ENCODE peak calls at places on chromosomes 3 and 15, in eight cellular contexts. One of them, this sample, is unnamed.

GRCh38 chr15:40567111-40567510 is 2.0 kb upstream of the RPUSD2 start:
- DNase-seq in EH: peak; percentile 20
- DNase-seq in adrenal gland: no peak
- DNase-seq in upper lobe of left lung: no peak
- DNase-seq in stimulated activated CD4-positive, alpha-beta T cell treated with anti-CD3 and anti-CD28 coated beads, TNF-alpha, amount 100 ng/mL, for 1 hour: no peak
- DNase-seq in CD8-positive, alpha-beta T cell: no peak
- DNase-seq in iPS-NIHi11: no peak
- DNase-seq in psoas muscle: no peak
- DNase-seq in this sample: peak; percentile 1

GRCh38 chr15:38035701-38036100 is 101.3 kb downstream of the TMCO5A start:
- DNase-seq in adrenal gland: no peak
- DNase-seq in EH: peak; percentile 50
- DNase-seq in psoas muscle: no peak
- DNase-seq in CD8-positive, alpha-beta T cell: no peak
- DNase-seq in stimulated activated CD4-positive, alpha-beta T cell treated with anti-CD3 and anti-CD28 coated beads, TNF-alpha, amount 100 ng/mL, for 1 hour: no peak
- DNase-seq in iPS-NIHi11: no peak
- DNase-seq in upper lobe of left lung: no peak
- DNase-seq in this sample: no peak

GRCh38 chr15:47987908-47988532 is 132.8 kb upstream of the SLC24A5 start:
- DNase-seq in upper lobe of left lung: no peak
- DNase-seq in adrenal gland: peak; percentile 29
- DNase-seq in stimulated activated CD4-positive, alpha-beta T cell treated with anti-CD3 and anti-CD28 coated beads, TNF-alpha, amount 100 ng/mL, for 1 hour: no peak
- DNase-seq in CD8-positive, alpha-beta T cell: no peak
- DNase-seq in EH: peak; percentile 64
- DNase-seq in psoas muscle: no peak
- DNase-seq in iPS-NIHi11: peak; percentile 50
- DNase-seq in this sample: peak; percentile 17

GRCh38 chr3:107680698-107681097 is 157.9 kb downstream of the BBX start:
- DNase-seq in stimulated activated CD4-positive, alpha-beta T cell treated with anti-CD3 and anti-CD28 coated beads, TNF-alpha, amount 100 ng/mL, for 1 hour: no peak
- DNase-seq in psoas muscle: no peak
- DNase-seq in EH: peak; percentile 61
- DNase-seq in adrenal gland: no peak
- DNase-seq in CD8-positive, alpha-beta T cell: no peak
- DNase-seq in upper lobe of left lung: no peak
- DNase-seq in iPS-NIHi11: no peak
- DNase-seq in this sample: no peak

GRCh38 chr3:157499342-157499963 is 3.8 kb downstream of the VEPH1 start:
- DNase-seq in EH: no peak
- DNase-seq in iPS-NIHi11: peak; percentile 79
- DNase-seq in stimulated activated CD4-positive, alpha-beta T cell treated with anti-CD3 and anti-CD28 coated beads, TNF-alpha, amount 100 ng/mL, for 1 hour: no peak
- DNase-seq in CD8-positive, alpha-beta T cell: no peak
- DNase-seq in psoas muscle: peak; percentile 14
- DNase-seq in upper lobe of left lung: peak; percentile 84
- DNase-seq in adrenal gland: no peak
- DNase-seq in this sample: no peak

GRCh38 chr3:139893264-139893962 is 41.6 kb upstream of the CLSTN2 start:
- DNase-seq in adrenal gland: no peak
- DNase-seq in upper lobe of left lung: no peak
- DNase-seq in psoas muscle: peak; percentile 16
- DNase-seq in CD8-positive, alpha-beta T cell: no peak
- DNase-seq in EH: no peak
- DNase-seq in iPS-NIHi11: no peak
- DNase-seq in stimulated activated CD4-positive, alpha-beta T cell treated with anti-CD3 and anti-CD28 coated beads, TNF-alpha, amount 100 ng/mL, for 1 hour: no peak
- DNase-seq in this sample: peak; percentile 39

GRCh38 chr3:188469228-188469885 is 315.4 kb downstream of the LPP start:
- DNase-seq in upper lobe of left lung: no peak
- DNase-seq in adrenal gland: no peak
- DNase-seq in CD8-positive, alpha-beta T cell: no peak
- DNase-seq in stimulated activated CD4-positive, alpha-beta T cell treated with anti-CD3 and anti-CD28 coated beads, TNF-alpha, amount 100 ng/mL, for 1 hour: no peak
- DNase-seq in iPS-NIHi11: no peak
- DNase-seq in EH: peak; percentile 33
- DNase-seq in psoas muscle: no peak
- DNase-seq in this sample: no peak

GRCh38 chr3:90145094-90145810 is 1037.8 kb downstream of the EPHA3 start:
- DNase-seq in iPS-NIHi11: no peak
- DNase-seq in adrenal gland: no peak
- DNase-seq in CD8-positive, alpha-beta T cell: no peak
- DNase-seq in EH: no peak
- DNase-seq in psoas muscle: no peak
- DNase-seq in upper lobe of left lung: no peak
- DNase-seq in stimulated activated CD4-positive, alpha-beta T cell treated with anti-CD3 and anti-CD28 coated beads, TNF-alpha, amount 100 ng/mL, for 1 hour: no peak
- DNase-seq in this sample: no peak

GRCh38 chr3:179460260-179460659 is 9.0 kb upstream of the GNB4 start:
- DNase-seq in EH: no peak
- DNase-seq in stimulated activated CD4-positive, alpha-beta T cell treated with anti-CD3 and anti-CD28 coated beads, TNF-alpha, amount 100 ng/mL, for 1 hour: no peak
- DNase-seq in upper lobe of left lung: no peak
- DNase-seq in adrenal gland: no peak
- DNase-seq in iPS-NIHi11: no peak
- DNase-seq in psoas muscle: no peak
- DNase-seq in CD8-positive, alpha-beta T cell: no peak
- DNase-seq in this sample: no peak

GRCh38 chr3:126287536-126288181 is 69.5 kb downstream of the KLF15 start:
- DNase-seq in upper lobe of left lung: peak; percentile 80
- DNase-seq in EH: peak; percentile 69
- DNase-seq in adrenal gland: peak; percentile 37
- DNase-seq in iPS-NIHi11: peak; percentile 78
- DNase-seq in psoas muscle: peak; percentile 67
- DNase-seq in CD8-positive, alpha-beta T cell: no peak
- DNase-seq in stimulated activated CD4-positive, alpha-beta T cell treated with anti-CD3 and anti-CD28 coated beads, TNF-alpha, amount 100 ng/mL, for 1 hour: no peak
- DNase-seq in this sample: peak; percentile 67

GRCh38 chr3:12473503-12473902 is 10.8 kb upstream of the TSEN2 start:
- DNase-seq in psoas muscle: no peak
- DNase-seq in iPS-NIHi11: no peak
- DNase-seq in EH: peak; percentile 42
- DNase-seq in CD8-positive, alpha-beta T cell: no peak
- DNase-seq in upper lobe of left lung: no peak
- DNase-seq in adrenal gland: no peak
- DNase-seq in stimulated activated CD4-positive, alpha-beta T cell treated with anti-CD3 and anti-CD28 coated beads, TNF-alpha, amount 100 ng/mL, for 1 hour: no peak
- DNase-seq in this sample: no peak

GRCh38 chr3:185824467-185825378 is at the start of gene IGF2BP2:
- DNase-seq in stimulated activated CD4-positive, alpha-beta T cell treated with anti-CD3 and anti-CD28 coated beads, TNF-alpha, amount 100 ng/mL, for 1 hour: peak; percentile 16
- DNase-seq in iPS-NIHi11: peak; percentile 84
- DNase-seq in psoas muscle: peak; percentile 54
- DNase-seq in CD8-positive, alpha-beta T cell: peak; percentile 36
- DNase-seq in adrenal gland: peak; percentile 82
- DNase-seq in EH: peak; percentile 88
- DNase-seq in upper lobe of left lung: peak; percentile 83
- DNase-seq in this sample: peak; percentile 59

GRCh38 chr3:49772703-49773102 is 13.6 kb downstream of the IP6K1 start:
- DNase-seq in iPS-NIHi11: no peak
- DNase-seq in EH: no peak
- DNase-seq in upper lobe of left lung: no peak
- DNase-seq in stimulated activated CD4-positive, alpha-beta T cell treated with anti-CD3 and anti-CD28 coated beads, TNF-alpha, amount 100 ng/mL, for 1 hour: no peak
- DNase-seq in psoas muscle: no peak
- DNase-seq in adrenal gland: no peak
- DNase-seq in CD8-positive, alpha-beta T cell: no peak
- DNase-seq in this sample: no peak

GRCh38 chr3:42476225-42477160 is 25.9 kb upstream of the VIPR1 start:
- DNase-seq in adrenal gland: no peak
- DNase-seq in psoas muscle: no peak
- DNase-seq in upper lobe of left lung: peak; percentile 95
- DNase-seq in stimulated activated CD4-positive, alpha-beta T cell treated with anti-CD3 and anti-CD28 coated beads, TNF-alpha, amount 100 ng/mL, for 1 hour: no peak
- DNase-seq in CD8-positive, alpha-beta T cell: no peak
- DNase-seq in iPS-NIHi11: peak; percentile 60
- DNase-seq in EH: peak; percentile 11
- DNase-seq in this sample: peak; percentile 55

GRCh38 chr3:126472277-126473006 is 3.2 kb downstream of the ZXDC start:
- DNase-seq in stimulated activated CD4-positive, alpha-beta T cell treated with anti-CD3 and anti-CD28 coated beads, TNF-alpha, amount 100 ng/mL, for 1 hour: no peak
- DNase-seq in upper lobe of left lung: peak; percentile 93
- DNase-seq in EH: peak; percentile 91
- DNase-seq in psoas muscle: peak; percentile 84
- DNase-seq in adrenal gland: peak; percentile 53
- DNase-seq in iPS-NIHi11: no peak
- DNase-seq in CD8-positive, alpha-beta T cell: no peak
- DNase-seq in this sample: peak; percentile 72

GRCh38 chr3:66997560-66998074 is 490 bp upstream of the KBTBD8 start:
- DNase-seq in adrenal gland: no peak
- DNase-seq in EH: peak; percentile 74
- DNase-seq in upper lobe of left lung: no peak
- DNase-seq in psoas muscle: peak; percentile 9
- DNase-seq in stimulated activated CD4-positive, alpha-beta T cell treated with anti-CD3 and anti-CD28 coated beads, TNF-alpha, amount 100 ng/mL, for 1 hour: no peak
- DNase-seq in CD8-positive, alpha-beta T cell: peak; percentile 5
- DNase-seq in iPS-NIHi11: no peak
- DNase-seq in this sample: no peak

GRCh38 chr3:194469977-194470376 is 16.8 kb downstream of the ATP13A3 start:
- DNase-seq in iPS-NIHi11: no peak
- DNase-seq in EH: no peak
- DNase-seq in stimulated activated CD4-positive, alpha-beta T cell treated with anti-CD3 and anti-CD28 coated beads, TNF-alpha, amount 100 ng/mL, for 1 hour: no peak
- DNase-seq in psoas muscle: no peak
- DNase-seq in adrenal gland: no peak
- DNase-seq in CD8-positive, alpha-beta T cell: no peak
- DNase-seq in upper lobe of left lung: no peak
- DNase-seq in this sample: no peak

GRCh38 chr15:39084683-39085530 is 496.0 kb upstream of the THBS1 start:
- DNase-seq in EH: peak; percentile 87
- DNase-seq in upper lobe of left lung: no peak
- DNase-seq in psoas muscle: no peak
- DNase-seq in iPS-NIHi11: no peak
- DNase-seq in adrenal gland: no peak
- DNase-seq in stimulated activated CD4-positive, alpha-beta T cell treated with anti-CD3 and anti-CD28 coated beads, TNF-alpha, amount 100 ng/mL, for 1 hour: no peak
- DNase-seq in CD8-positive, alpha-beta T cell: no peak
- DNase-seq in this sample: no peak

GRCh38 chr3:8239095-8239494 is 262.5 kb upstream of the LMCD1 start:
- DNase-seq in iPS-NIHi11: no peak
- DNase-seq in stimulated activated CD4-positive, alpha-beta T cell treated with anti-CD3 and anti-CD28 coated beads, TNF-alpha, amount 100 ng/mL, for 1 hour: no peak
- DNase-seq in CD8-positive, alpha-beta T cell: no peak
- DNase-seq in upper lobe of left lung: no peak
- DNase-seq in psoas muscle: no peak
- DNase-seq in EH: no peak
- DNase-seq in adrenal gland: no peak
- DNase-seq in this sample: no peak

GRCh38 chr3:147411235-147411607 is 2.1 kb downstream of the ZIC1 start:
- DNase-seq in iPS-NIHi11: no peak
- DNase-seq in EH: peak; percentile 65
- DNase-seq in adrenal gland: no peak
- DNase-seq in psoas muscle: no peak
- DNase-seq in stimulated activated CD4-positive, alpha-beta T cell treated with anti-CD3 and anti-CD28 coated beads, TNF-alpha, amount 100 ng/mL, for 1 hour: no peak
- DNase-seq in CD8-positive, alpha-beta T cell: no peak
- DNase-seq in upper lobe of left lung: no peak
- DNase-seq in this sample: no peak

GRCh38 chr3:14440531-14441239 is 38.3 kb downstream of the SLC6A6 start:
- DNase-seq in CD8-positive, alpha-beta T cell: no peak
- DNase-seq in EH: peak; percentile 66
- DNase-seq in adrenal gland: no peak
- DNase-seq in upper lobe of left lung: no peak
- DNase-seq in iPS-NIHi11: peak; percentile 82
- DNase-seq in stimulated activated CD4-positive, alpha-beta T cell treated with anti-CD3 and anti-CD28 coated beads, TNF-alpha, amount 100 ng/mL, for 1 hour: no peak
- DNase-seq in psoas muscle: no peak
- DNase-seq in this sample: peak; percentile 75

GRCh38 chr3:183295211-183295610 is 42.2 kb downstream of the B3GNT5 start:
- DNase-seq in EH: peak; percentile 67
- DNase-seq in stimulated activated CD4-positive, alpha-beta T cell treated with anti-CD3 and anti-CD28 coated beads, TNF-alpha, amount 100 ng/mL, for 1 hour: no peak
- DNase-seq in iPS-NIHi11: no peak
- DNase-seq in CD8-positive, alpha-beta T cell: no peak
- DNase-seq in upper lobe of left lung: peak; percentile 70
- DNase-seq in psoas muscle: peak; percentile 47
- DNase-seq in adrenal gland: peak; percentile 63
- DNase-seq in this sample: no peak

GRCh38 chr15:58475573-58476524 is 44.1 kb downstream of the LIPC start:
- DNase-seq in psoas muscle: peak; percentile 33
- DNase-seq in adrenal gland: no peak
- DNase-seq in iPS-NIHi11: no peak
- DNase-seq in upper lobe of left lung: peak; percentile 56
- DNase-seq in CD8-positive, alpha-beta T cell: no peak
- DNase-seq in EH: peak; percentile 78
- DNase-seq in stimulated activated CD4-positive, alpha-beta T cell treated with anti-CD3 and anti-CD28 coated beads, TNF-alpha, amount 100 ng/mL, for 1 hour: no peak
- DNase-seq in this sample: peak; percentile 18

GRCh38 chr3:134311693-134312071 is 61.0 kb upstream of the RYK start:
- DNase-seq in upper lobe of left lung: no peak
- DNase-seq in iPS-NIHi11: no peak
- DNase-seq in stimulated activated CD4-positive, alpha-beta T cell treated with anti-CD3 and anti-CD28 coated beads, TNF-alpha, amount 100 ng/mL, for 1 hour: no peak
- DNase-seq in EH: peak; percentile 66
- DNase-seq in CD8-positive, alpha-beta T cell: no peak
- DNase-seq in adrenal gland: no peak
- DNase-seq in psoas muscle: no peak
- DNase-seq in this sample: no peak

GRCh38 chr15:49494842-49495241 is 71.8 kb downstream of the FGF7 start:
- DNase-seq in upper lobe of left lung: no peak
- DNase-seq in iPS-NIHi11: no peak
- DNase-seq in stimulated activated CD4-positive, alpha-beta T cell treated with anti-CD3 and anti-CD28 coated beads, TNF-alpha, amount 100 ng/mL, for 1 hour: no peak
- DNase-seq in adrenal gland: no peak
- DNase-seq in psoas muscle: no peak
- DNase-seq in EH: peak; percentile 9
- DNase-seq in CD8-positive, alpha-beta T cell: no peak
- DNase-seq in this sample: no peak

GRCh38 chr15:80999623-81000036 is 1.1 kb upstream of the TLNRD1 start:
- DNase-seq in EH: no peak
- DNase-seq in upper lobe of left lung: peak; percentile 64
- DNase-seq in CD8-positive, alpha-beta T cell: peak; percentile 41
- DNase-seq in psoas muscle: no peak
- DNase-seq in iPS-NIHi11: no peak
- DNase-seq in stimulated activated CD4-positive, alpha-beta T cell treated with anti-CD3 and anti-CD28 coated beads, TNF-alpha, amount 100 ng/mL, for 1 hour: no peak
- DNase-seq in adrenal gland: no peak
- DNase-seq in this sample: no peak

GRCh38 chr15:89163271-89164055 is 57.9 kb downstream of the RLBP1 start:
- DNase-seq in iPS-NIHi11: no peak
- DNase-seq in stimulated activated CD4-positive, alpha-beta T cell treated with anti-CD3 and anti-CD28 coated beads, TNF-alpha, amount 100 ng/mL, for 1 hour: no peak
- DNase-seq in CD8-positive, alpha-beta T cell: no peak
- DNase-seq in upper lobe of left lung: peak; percentile 1
- DNase-seq in EH: no peak
- DNase-seq in psoas muscle: no peak
- DNase-seq in adrenal gland: peak; percentile 8
- DNase-seq in this sample: no peak

GRCh38 chr3:40109641-40110490 is 199.6 kb upstream of the EIF1B start:
- DNase-seq in stimulated activated CD4-positive, alpha-beta T cell treated with anti-CD3 and anti-CD28 coated beads, TNF-alpha, amount 100 ng/mL, for 1 hour: no peak
- DNase-seq in adrenal gland: no peak
- DNase-seq in EH: peak; percentile 67
- DNase-seq in psoas muscle: no peak
- DNase-seq in CD8-positive, alpha-beta T cell: no peak
- DNase-seq in iPS-NIHi11: peak; percentile 46
- DNase-seq in upper lobe of left lung: no peak
- DNase-seq in this sample: no peak

GRCh38 chr15:100733786-100734185 is 131.4 kb downstream of the ASB7 start:
- DNase-seq in adrenal gland: no peak
- DNase-seq in EH: peak; percentile 80
- DNase-seq in stimulated activated CD4-positive, alpha-beta T cell treated with anti-CD3 and anti-CD28 coated beads, TNF-alpha, amount 100 ng/mL, for 1 hour: no peak
- DNase-seq in psoas muscle: no peak
- DNase-seq in upper lobe of left lung: no peak
- DNase-seq in CD8-positive, alpha-beta T cell: no peak
- DNase-seq in iPS-NIHi11: no peak
- DNase-seq in this sample: no peak

GRCh38 chr3:38713121-38713520 is 63.6 kb upstream of the SCN5A start:
- DNase-seq in iPS-NIHi11: no peak
- DNase-seq in adrenal gland: no peak
- DNase-seq in CD8-positive, alpha-beta T cell: no peak
- DNase-seq in upper lobe of left lung: no peak
- DNase-seq in stimulated activated CD4-positive, alpha-beta T cell treated with anti-CD3 and anti-CD28 coated beads, TNF-alpha, amount 100 ng/mL, for 1 hour: no peak
- DNase-seq in psoas muscle: no peak
- DNase-seq in EH: peak; percentile 68
- DNase-seq in this sample: no peak

GRCh38 chr15:66677336-66677735 is 24.7 kb upstream of the SMAD6 start:
- DNase-seq in CD8-positive, alpha-beta T cell: no peak
- DNase-seq in psoas muscle: no peak
- DNase-seq in upper lobe of left lung: no peak
- DNase-seq in adrenal gland: no peak
- DNase-seq in stimulated activated CD4-positive, alpha-beta T cell treated with anti-CD3 and anti-CD28 coated beads, TNF-alpha, amount 100 ng/mL, for 1 hour: no peak
- DNase-seq in iPS-NIHi11: no peak
- DNase-seq in EH: no peak
- DNase-seq in this sample: no peak

GRCh38 chr3:192918275-192918588 is 576 bp upstream of the MB21D2 start:
- DNase-seq in stimulated activated CD4-positive, alpha-beta T cell treated with anti-CD3 and anti-CD28 coated beads, TNF-alpha, amount 100 ng/mL, for 1 hour: no peak
- DNase-seq in psoas muscle: no peak
- DNase-seq in upper lobe of left lung: no peak
- DNase-seq in EH: no peak
- DNase-seq in iPS-NIHi11: no peak
- DNase-seq in adrenal gland: no peak
- DNase-seq in CD8-positive, alpha-beta T cell: no peak
- DNase-seq in this sample: no peak

GRCh38 chr3:121948641-121949040 is 54.4 kb downstream of the SLC15A2 start:
- DNase-seq in CD8-positive, alpha-beta T cell: no peak
- DNase-seq in EH: no peak
- DNase-seq in adrenal gland: no peak
- DNase-seq in iPS-NIHi11: no peak
- DNase-seq in upper lobe of left lung: no peak
- DNase-seq in stimulated activated CD4-positive, alpha-beta T cell treated with anti-CD3 and anti-CD28 coated beads, TNF-alpha, amount 100 ng/mL, for 1 hour: no peak
- DNase-seq in psoas muscle: no peak
- DNase-seq in this sample: no peak

This sample was measured in NCI-H1417.